ENCODE peak calls at places on chromosomes 5 and 9, in five cellular contexts. B, A, N, P and V are unnamed samples.

GRCh38 chr5:10534491-10535236 is 29.2 kb upstream of the ANKRD33B start:
- DNase-seq in N (no peak), P (no peak), A (no peak), B (no peak), V (no peak)

GRCh38 chr5:463952-464351 is 21.0 kb downstream of the EXOC3 start:
- DNase-seq in P (peak), A (no peak), N (peak), B (no peak), V (no peak)

GRCh38 chr5:81163641-81164040 is 69.5 kb upstream of the CKMT2 start:
- DNase-seq in B (no peak), P (no peak), A (no peak), N (no peak), V (no peak)

GRCh38 chr9:124054671-124055212 is 43.2 kb downstream of the LHX2 start:
- DNase-seq in A (no peak), P (no peak), B (peak), N (no peak), V (peak)

GRCh38 chr5:17000296-17000939 is 64.3 kb upstream of the MYO10 start:
- DNase-seq in N (no peak), P (no peak), A (no peak), B (peak), V (peak)

GRCh38 chr9:91727316-91727861 is 222.6 kb downstream of the ROR2 start:
- DNase-seq in P (no peak), A (no peak), B (peak), N (no peak), V (peak)

GRCh38 chr5:57581222-57581621 is 98.6 kb upstream of the ACTBL2 start:
- DNase-seq in B (no peak), P (no peak), A (no peak), N (no peak), V (no peak)

GRCh38 chr9:21965401-21965951 is 28.7 kb downstream of the CDKN2A start:
- DNase-seq in N (peak), P (no peak), B (peak), A (no peak), V (peak)

GRCh38 chr5:68918306-68918705 is 175.5 kb upstream of the SLC30A5 start:
- DNase-seq in P (no peak), N (no peak), B (no peak), A (no peak), V (no peak)

GRCh38 chr9:38681747-38682227 is 38.1 kb downstream of the FAM240B start:
- DNase-seq in N (no peak), A (no peak), B (peak), P (no peak), V (peak)

GRCh38 chr9:135053133-135053532 is 34.3 kb upstream of the OLFM1 start:
- DNase-seq in N (no peak), P (no peak), B (no peak), A (no peak), V (no peak)

GRCh38 chr9:130191749-130192120 is 19.5 kb downstream of the NCS1 start:
- DNase-seq in P (no peak), A (no peak), N (peak), B (no peak), V (no peak)

GRCh38 chr5:157383151-157383810 is 76.7 kb upstream of the NIPAL4 start:
- DNase-seq in B (no peak), N (no peak), P (no peak), A (no peak), V (peak)

GRCh38 chr9:129520082-129520481 is 100.8 kb downstream of the C9orf50 start:
- DNase-seq in N (no peak), P (no peak), B (no peak), A (no peak), V (no peak)

GRCh38 chr9:134344068-134344820 is 18.0 kb downstream of the RXRA start:
- DNase-seq in A (no peak), N (no peak), B (no peak), P (no peak), V (no peak)

GRCh38 chr9:114181583-114182409 is 26.5 kb downstream of the COL27A1 start:
- DNase-seq in N (no peak), P (no peak), B (no peak), A (no peak), V (no peak)

GRCh38 chr5:31824886-31825774 is 186.2 kb downstream of the PDZD2 start:
- DNase-seq in B (peak), N (peak), P (no peak), A (no peak), V (peak)

GRCh38 chr5:150801117-150801927 is 22.8 kb downstream of the SMIM3 start:
- DNase-seq in N (no peak), P (no peak), B (peak), A (no peak), V (peak)

GRCh38 chr9:69620731-69621130 is 51.4 kb downstream of the APBA1 start:
- DNase-seq in B (no peak), N (no peak), P (no peak), A (no peak), V (no peak)

GRCh38 chr5:9497347-9497746 is 48.5 kb downstream of the SEMA5A start:
- DNase-seq in P (no peak), N (no peak), B (no peak), A (no peak), V (no peak)

GRCh38 chr9:129884220-129885017 is 49.2 kb downstream of the USP20 start:
- DNase-seq in N (peak), P (peak), B (peak), A (peak), V (peak)

GRCh38 chr5:86979801-86980510 is 287.7 kb upstream of the RASA1 start:
- DNase-seq in N (no peak), A (no peak), P (no peak), B (peak), V (peak)

GRCh38 chr5:123753349-123754166 is 241.6 kb downstream of the CSNK1G3 start:
- DNase-seq in P (no peak), B (no peak), N (no peak), A (no peak), V (no peak)

GRCh38 chr9:79257215-79257614 is 314.6 kb upstream of the TLE4 start:
- DNase-seq in P (no peak), A (no peak), B (no peak), N (peak), V (no peak)

GRCh38 chr5:179974946-179975712 is 67.4 kb upstream of the TBC1D9B start:
- DNase-seq in P (no peak), N (peak), B (peak), A (no peak), V (peak)

GRCh38 chr5:149959406-149960236 is 937 bp upstream of the SLC26A2 start:
- DNase-seq in A (no peak), B (peak), N (no peak), P (no peak), V (peak)

GRCh38 chr9:73149371-73150067 is 2.1 kb upstream of the ANXA1 start:
- DNase-seq in A (no peak), N (no peak), P (no peak), B (peak), V (peak)

GRCh38 chr5:125695994-125696679 is 727.1 kb upstream of the GRAMD2B start:
- DNase-seq in A (no peak), P (no peak), N (no peak), B (no peak), V (peak)

GRCh38 chr5:150636391-150637244 is 3.8 kb upstream of the SYNPO start:
- DNase-seq in B (peak), A (no peak), P (no peak), N (no peak), V (peak)

GRCh38 chr9:98117984-98118639 is 910 bp downstream of the TRIM14 start:
- DNase-seq in A (no peak), N (no peak), P (peak), B (peak), V (no peak)

GRCh38 chr5:121462441-121462840 is 389.2 kb upstream of the FTMT start:
- DNase-seq in P (no peak), N (no peak), A (no peak), B (no peak), V (no peak)

GRCh38 chr9:124008307-124008854 is 3.2 kb upstream of the LHX2 start:
- DNase-seq in N (peak), A (no peak), P (no peak), B (no peak), V (no peak)

GRCh38 chr5:56259002-56259511 is 25.9 kb upstream of the ANKRD55 start:
- DNase-seq in A (no peak), P (no peak), N (no peak), B (peak), V (peak)

GRCh38 chr5:124404796-124405195 is 341.6 kb downstream of the ZNF608 start:
- DNase-seq in N (no peak), A (no peak), P (no peak), B (no peak), V (no peak)